ENCODE peak calls at places on chromosomes 12 and 14, in five cellular contexts. X is lung, Y is spleen, M is ovary, I is cardiac muscle cell. E is an unnamed sample.

GRCh38 chr14:50943261-50943942 is 881 bp downstream of the PYGL start:
- DNase-seq in M (peak; percentile 83), X (peak; percentile 57), I (peak; percentile 75), Y (peak; percentile 80), E (peak; percentile 83)

GRCh38 chr12:65098364-65098763 is 22.7 kb downstream of the WIF1 start:
- DNase-seq in Y (no peak), X (no peak), M (no peak), I (no peak), E (no peak)

GRCh38 chr12:51911788-51912711 is 4.7 kb downstream of the ACVRL1 start:
- DNase-seq in M (peak; percentile 35), X (peak; percentile 56), I (no peak), Y (no peak), E (peak; percentile 70)

GRCh38 chr12:7571253-7571652 is 67.7 kb upstream of the CD163 start:
- DNase-seq in Y (no peak), X (no peak), M (no peak), I (no peak), E (no peak)

GRCh38 chr12:117030187-117030896 is 68.9 kb downstream of the TESC start:
- DNase-seq in X (no peak), Y (peak; percentile 25), I (peak; percentile 68), M (peak; percentile 26), E (no peak)

GRCh38 chr12:93106910-93107309 is 177.8 kb upstream of the EEA1 start:
- DNase-seq in Y (no peak), X (no peak), I (no peak), M (no peak), E (no peak)

GRCh38 chr14:21092147-21093011 is 6.1 kb downstream of the ZNF219 start:
- DNase-seq in I (peak; percentile 80), X (peak; percentile 89), M (peak; percentile 92), Y (peak; percentile 98), E (peak; percentile 96)

GRCh38 chr12:108950991-108951739 is 69.7 kb downstream of the SVOP start:
- DNase-seq in X (peak; percentile 73), Y (peak; percentile 89), M (peak; percentile 75), I (peak; percentile 79), E (peak; percentile 64)

GRCh38 chr14:38208825-38209562 is 1.3 kb downstream of the SSTR1 start:
- DNase-seq in M (no peak), I (peak; percentile 60), X (no peak), Y (peak; percentile 73), E (peak; percentile 82)

GRCh38 chr12:86241600-86241999 is 14.6 kb downstream of the MGAT4C start:
- DNase-seq in I (no peak), X (no peak), Y (no peak), M (no peak), E (no peak)

GRCh38 chr12:124734224-124734788 is 129.4 kb downstream of the SCARB1 start:
- DNase-seq in X (peak; percentile 49), Y (no peak), M (no peak), I (peak; percentile 74), E (peak; percentile 94)

GRCh38 chr14:104787736-104788532 is 7.6 kb downstream of the AKT1 start:
- DNase-seq in Y (peak; percentile 88), X (no peak), I (no peak), M (no peak), E (no peak)

GRCh38 chr12:39692258-39692853 is 72.8 kb upstream of the ABCD2 start:
- DNase-seq in I (no peak), X (no peak), Y (no peak), M (no peak), E (no peak)

GRCh38 chr14:97106166-97106565 is 309.0 kb downstream of the VRK1 start:
- DNase-seq in M (no peak), Y (no peak), X (no peak), I (no peak), E (no peak)

GRCh38 chr12:6020930-6021329 is 75.9 kb upstream of the ANO2 start:
- DNase-seq in M (no peak), I (no peak), Y (no peak), X (no peak), E (no peak)

GRCh38 chr12:117404203-117404853 is 42.9 kb upstream of the NOS1 start:
- DNase-seq in I (no peak), Y (no peak), X (no peak), M (no peak), E (no peak)

GRCh38 chr12:12506541-12506940 is 56.1 kb downstream of the DUSP16 start:
- DNase-seq in I (no peak), M (no peak), Y (no peak), X (no peak), E (no peak)

GRCh38 chr12:42978718-42979117 is 389.2 kb upstream of the PRICKLE1 start:
- DNase-seq in M (no peak), I (no peak), X (no peak), Y (no peak), E (no peak)

GRCh38 chr12:87995581-87996178 is 33.5 kb downstream of the C12orf50 start:
- DNase-seq in X (peak; percentile 51), I (peak; percentile 80), M (peak; percentile 61), Y (no peak), E (peak; percentile 31)

GRCh38 chr12:129084875-129085826 is 231.9 kb downstream of the GLT1D1 start:
- DNase-seq in X (no peak), M (no peak), Y (no peak), I (no peak), E (no peak)

GRCh38 chr12:68109001-68109400 is 50.5 kb downstream of the IFNG start:
- DNase-seq in I (no peak), Y (no peak), M (no peak), X (no peak), E (no peak)

DNA sequence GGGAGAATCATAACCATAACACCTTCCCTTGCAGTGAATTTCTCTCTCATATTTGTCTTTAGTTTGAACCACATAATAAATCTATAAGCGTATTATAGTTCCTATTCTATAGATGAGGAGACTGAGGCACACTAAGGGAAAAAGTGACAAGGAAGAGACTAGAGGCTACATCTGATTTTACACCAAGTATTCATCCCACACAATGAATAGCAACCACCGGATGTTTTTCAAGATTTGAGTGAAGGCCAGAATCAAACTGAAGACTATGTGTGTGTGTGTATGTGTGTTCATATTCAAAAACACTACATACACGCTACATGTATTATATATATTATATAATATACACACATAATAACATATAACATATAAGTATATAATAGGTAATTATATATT is 4.7 kb downstream of the ASB2 start:
- DNase-seq in I (no peak), X (no peak), Y (no peak), M (no peak), E (no peak)
- H3K4me3 ChIP-seq in I (no peak overlapping the region), X (no peak overlapping the region), Y (no peak overlapping the region), M (no peak overlapping the region), E (no peak overlapping the region)

GRCh38 chr12:30969006-30969405 is 42.5 kb downstream of the TSPAN11 start:
- DNase-seq in Y (peak; percentile 48), X (no peak), I (no peak), M (no peak), E (no peak)

GRCh38 chr12:30970559-30971202 is 44.1 kb downstream of the TSPAN11 start:
- DNase-seq in X (no peak), M (peak; percentile 42), I (no peak), Y (no peak), E (peak; percentile 64)

GRCh38 chr12:30972035-30972434 is 45.5 kb downstream of the TSPAN11 start:
- DNase-seq in M (no peak), Y (no peak), I (no peak), X (no peak), E (no peak)

GRCh38 chr12:30968211-30968610 is 41.7 kb downstream of the TSPAN11 start:
- DNase-seq in Y (peak; percentile 39), I (peak; percentile 59), M (no peak), X (no peak), E (no peak)

DNA sequence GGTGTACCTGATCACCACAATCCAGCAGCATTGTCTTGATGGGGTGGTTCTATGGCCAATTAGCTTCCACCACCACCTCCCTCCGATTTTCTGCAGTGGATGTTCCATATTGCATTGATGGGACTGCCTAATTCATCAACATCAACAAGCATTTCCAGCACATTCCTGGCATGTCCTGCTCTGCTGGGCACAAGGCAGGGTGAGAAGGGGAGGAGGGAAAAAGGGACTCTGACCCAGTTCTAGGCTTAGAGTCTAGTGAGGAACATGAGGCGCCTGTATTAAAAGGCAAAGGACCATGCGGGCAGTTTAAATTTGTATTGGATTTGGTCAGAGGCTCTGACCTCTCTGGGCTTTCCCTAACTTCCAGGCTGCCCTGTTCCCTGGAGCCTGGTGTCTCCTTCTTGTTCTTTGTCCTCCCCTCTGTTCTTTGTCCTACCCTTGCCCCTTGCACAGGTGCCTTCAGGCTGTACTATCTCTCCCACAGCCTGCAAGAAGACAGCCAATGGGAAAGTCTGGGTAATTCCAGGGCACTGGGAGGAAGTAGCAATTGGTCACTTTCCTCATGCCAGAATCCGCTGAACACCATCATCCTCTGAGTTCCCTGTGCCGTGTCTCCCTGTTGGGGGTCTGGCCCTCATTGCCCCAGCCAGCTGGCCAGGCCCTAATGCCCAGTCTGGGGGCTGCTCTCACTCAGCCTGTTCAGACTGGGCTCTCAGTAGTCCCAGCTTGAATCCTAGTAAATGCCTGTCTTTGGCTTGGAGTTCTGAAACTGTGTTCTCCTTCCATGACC is 43.3 kb downstream of the TSPAN11 start:
- DNase-seq in M (no peak), Y (no peak), I (no peak), X (no peak), E (no peak)
- H3K27me3 ChIP-seq in M (no peaks in the 10 kb centered on the region), Y (no peaks in the 10 kb centered on the region), I (no peaks in the 10 kb centered on the region), X (no peaks in the 10 kb centered on the region), E (peaks cover 1% of the 10 kb centered on the region)

GRCh38 chr12:49643961-49644619 is 20.7 kb downstream of the PRPF40B start:
- DNase-seq in M (peak; percentile 59), Y (peak; percentile 65), X (no peak), I (no peak), E (no peak)

GRCh38 chr12:49643135-49643534 is 19.8 kb downstream of the PRPF40B start:
- DNase-seq in Y (peak; percentile 29), X (no peak), I (no peak), M (no peak), E (no peak)

GRCh38 chr12:49641748-49642369 is 18.5 kb downstream of the PRPF40B start:
- DNase-seq in X (no peak), M (peak; percentile 32), Y (peak; percentile 63), I (no peak), E (no peak)

GRCh38 chr12:49644620-49644994 is 21.2 kb downstream of the PRPF40B start:
- DNase-seq in I (peak; percentile 84), X (peak; percentile 72), Y (peak; percentile 94), M (peak; percentile 88), E (peak; percentile 95)

DNA sequence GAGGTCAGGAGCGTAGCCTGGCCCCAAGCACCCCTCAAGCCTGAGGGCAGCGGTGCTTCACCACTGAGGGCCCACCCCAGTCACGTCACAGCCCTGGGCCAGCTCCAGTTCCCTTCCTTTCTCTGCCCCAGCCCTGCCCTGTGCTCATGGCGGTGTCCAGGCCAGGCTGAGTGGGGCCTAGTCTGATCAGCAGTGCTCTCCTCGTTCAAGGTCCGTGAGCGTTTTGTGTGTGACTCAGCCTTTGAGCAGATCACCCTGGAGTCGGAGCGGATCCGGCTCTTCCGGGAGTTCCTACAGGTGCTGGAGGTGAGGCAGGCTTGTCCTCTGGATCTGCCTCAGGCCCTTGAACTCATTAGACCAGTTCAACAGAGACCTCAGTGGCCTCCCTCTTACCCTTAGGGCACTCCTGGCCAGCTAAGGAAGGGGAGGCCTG is 19.0 kb downstream of the PRPF40B start:
- DNase-seq in M (no peak), X (no peak), I (no peak), Y (peak; percentile 71), E (no peak)
- H3K36me3 ChIP-seq in M (no peaks in the 10 kb centered on the region), X (peaks cover 37% of the 10 kb centered on the region), I (peaks cover 12% of the 10 kb centered on the region), Y (peaks cover 23% of the 10 kb centered on the region), E (peaks cover 32% of the 10 kb centered on the region)

GRCh38 chr12:47774664-47775063 is 1.6 kb downstream of the SLC48A1 start:
- DNase-seq in X (no peak), Y (no peak), M (no peak), I (no peak), E (no peak)
- H3K4me3 ChIP-seq in X (no peak overlapping the region), Y (no peak overlapping the region), M (no peak overlapping the region), I (no peak overlapping the region), E (no peak overlapping the region)